ENCODE peak calls at places on chromosome 7, in seven cellular contexts. I is cardiac muscle cell, D is uterus, M is H9, K is MM.1S, U is heart right ventricle, A is A549. P is an unnamed sample.

GRCh38 chr7:5388273-5388866 is 35.3 kb downstream of the TNRC18 start:
- DNase-seq in K (no peak), A (no peak), I (no peak), D (no peak), M (no peak), U (no peak), P (no peak)

GRCh38 chr7:135653285-135654080 is 8.8 kb upstream of the STMP1 start:
- DNase-seq in D (no peak), U (no peak), I (no peak), M (no peak), K (no peak), A (no peak), P (no peak)

GRCh38 chr7:372939-373791 is 83.2 kb downstream of the FOXL3 start:
- DNase-seq in K (no peak), I (no peak), U (no peak), A (no peak), M (peak; percentile 30), D (no peak), P (peak; percentile 53)

GRCh38 chr7:40700653-40701475 is 566.1 kb downstream of the SUGCT start:
- DNase-seq in K (no peak), I (peak; percentile 53), M (peak; percentile 36), D (no peak), U (no peak), A (no peak), P (no peak)

GRCh38 chr7:55469271-55469681 is 103.0 kb downstream of the VOPP1 start:
- DNase-seq in A (no peak), M (no peak), I (no peak), K (no peak), D (no peak), U (no peak), P (no peak)

GRCh38 chr7:54785261-54785660 is 26.2 kb upstream of the SEC61G start:
- DNase-seq in I (no peak), D (no peak), A (no peak), M (no peak), U (no peak), K (no peak), P (no peak)

GRCh38 chr7:141837683-141838082 is 3.6 kb downstream of the PRSS37 start:
- DNase-seq in U (no peak), M (no peak), D (no peak), A (no peak), K (no peak), I (no peak), P (no peak)

GRCh38 chr7:157949711-157950110 is 612.9 kb downstream of the DNAJB6 start:
- DNase-seq in U (no peak), M (no peak), D (no peak), K (no peak), I (no peak), A (peak; percentile 5), P (no peak)

GRCh38 chr7:133601607-133602006 is 348.7 kb downstream of the EXOC4 start:
- DNase-seq in M (no peak), U (no peak), I (no peak), D (no peak), A (no peak), K (peak; percentile 52), P (no peak)

GRCh38 chr7:12493866-12494265 is 76.7 kb upstream of the SCIN start:
- DNase-seq in M (no peak), A (no peak), K (no peak), I (no peak), D (no peak), U (no peak), P (no peak)

GRCh38 chr7:16562456-16563220 is 36.0 kb downstream of the LRRC72 start:
- DNase-seq in K (no peak), A (no peak), I (no peak), U (no peak), D (no peak), M (no peak), P (no peak)

GRCh38 chr7:19830604-19831003 is 57.2 kb upstream of the TMEM196 start:
- DNase-seq in A (no peak), U (no peak), M (no peak), K (no peak), I (no peak), D (no peak), P (no peak)

GRCh38 chr7:93194368-93194767 is 31.9 kb downstream of the HEPACAM2 start:
- DNase-seq in U (no peak), M (no peak), I (peak; percentile 14), A (no peak), K (no peak), D (no peak), P (no peak)

GRCh38 chr7:5333121-5334050 is 50.6 kb downstream of the SLC29A4 start:
- DNase-seq in D (no peak), I (no peak), K (no peak), U (no peak), M (peak; percentile 33), A (no peak), P (no peak)

GRCh38 chr7:139648941-139649425 is 125.5 kb downstream of the CLEC2L start:
- DNase-seq in M (no peak), D (no peak), K (no peak), A (no peak), U (peak; percentile 40), I (no peak), P (no peak)

GRCh38 chr7:920351-921070 is 34.0 kb downstream of the ADAP1 start:
- DNase-seq in M (no peak), K (no peak), I (no peak), A (no peak), U (no peak), D (peak; percentile 9), P (peak; percentile 62)

GRCh38 chr7:98251251-98251843 is 685 bp downstream of the TECPR1 start:
- DNase-seq in K (peak; percentile 56), I (no peak), U (no peak), M (no peak), D (no peak), A (no peak), P (no peak)

GRCh38 chr7:27784399-27785053 is 44.6 kb downstream of the TAX1BP1 start:
- DNase-seq in M (no peak), A (peak; percentile 86), I (peak; percentile 63), D (no peak), U (no peak), K (peak; percentile 48), P (no peak)

GRCh38 chr7:79308176-79308575 is 145.3 kb downstream of the MAGI2 start:
- DNase-seq in K (no peak), U (no peak), A (peak; percentile 53), D (no peak), I (peak; percentile 21), M (no peak), P (no peak)

GRCh38 chr7:46710927-46711326 is 789.9 kb upstream of the IGFBP3 start:
- DNase-seq in M (no peak), K (no peak), A (no peak), U (no peak), D (no peak), I (peak; percentile 53), P (no peak)

GRCh38 chr7:120089968-120090367 is 183.0 kb upstream of the KCND2 start:
- DNase-seq in U (no peak), A (peak; percentile 45), D (no peak), I (peak; percentile 49), M (peak; percentile 28), K (no peak), P (no peak)

GRCh38 chr7:105799677-105800076 is 76.7 kb downstream of the ATXN7L1 start:
- DNase-seq in K (no peak), I (no peak), U (peak; percentile 56), A (no peak), D (no peak), M (no peak), P (no peak)

GRCh38 chr7:148921806-148922205 is 37.7 kb upstream of the EZH2 start:
- DNase-seq in A (no peak), D (no peak), U (no peak), K (no peak), M (no peak), I (no peak), P (no peak)

GRCh38 chr7:38512704-38513103 is 118.5 kb downstream of the AMPH start:
- DNase-seq in M (no peak), D (no peak), U (no peak), A (no peak), K (no peak), I (peak; percentile 40), P (no peak)

GRCh38 chr7:144470052-144470451 is 66.6 kb upstream of the NOBOX start:
- DNase-seq in K (no peak), A (no peak), D (no peak), U (no peak), I (no peak), M (no peak), P (no peak)

GRCh38 chr7:112668561-112668960 is 121.6 kb downstream of the TMEM168 start:
- DNase-seq in I (no peak), U (no peak), A (no peak), K (no peak), M (no peak), D (no peak), P (no peak)

GRCh38 chr7:112669306-112669705 is 120.9 kb downstream of the TMEM168 start:
- DNase-seq in K (no peak), I (no peak), M (no peak), U (no peak), D (no peak), A (no peak), P (no peak)

DNA sequence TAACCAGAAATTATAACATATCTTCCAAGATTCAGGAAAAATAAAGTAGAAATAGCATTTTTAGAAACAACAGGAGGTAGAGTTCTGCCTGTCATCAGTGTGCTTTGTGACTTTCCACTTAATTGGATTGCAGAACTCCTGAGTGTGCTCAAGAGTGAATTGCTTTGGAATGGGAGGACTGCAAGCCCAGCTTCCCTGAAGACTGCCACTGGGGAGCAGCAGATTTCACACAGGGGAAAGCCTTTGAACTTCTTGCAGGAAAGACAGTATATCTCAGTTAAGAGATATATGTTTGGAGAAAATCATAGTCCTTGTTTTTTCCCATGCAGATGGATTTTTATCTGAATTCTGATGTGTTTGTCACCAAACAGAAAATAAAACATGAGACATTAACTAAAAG is 124.5 kb downstream of the TMEM168 start:
- DNase-seq in U (peak; percentile 6), D (no peak), M (peak; percentile 56), K (no peak), I (peak; percentile 7), A (peak; percentile 4), P (no peak)
- TF ChIP-seq CTCF in U (no peak), D (no peak), M (peak; percentile 44), K (no peak), I (peak; percentile 4), A (no peak), P (no peak)

GRCh38 chr7:29988391-29989256 is 977 bp downstream of the SCRN1 start:
- DNase-seq in D (peak; percentile 47), K (peak; percentile 29), M (peak; percentile 68), U (peak; percentile 21), I (peak; percentile 84), A (peak; percentile 84), P (no peak)
- H3K27ac ChIP-seq in D (peak overlapping the region; percentile 93), K (no peak overlapping the region), M (no peak overlapping the region), U (peak overlapping the region; percentile 89), I (no peak overlapping the region), A (peak overlapping the region; percentile 92), P (peak overlapping the region; percentile 97)

DNA sequence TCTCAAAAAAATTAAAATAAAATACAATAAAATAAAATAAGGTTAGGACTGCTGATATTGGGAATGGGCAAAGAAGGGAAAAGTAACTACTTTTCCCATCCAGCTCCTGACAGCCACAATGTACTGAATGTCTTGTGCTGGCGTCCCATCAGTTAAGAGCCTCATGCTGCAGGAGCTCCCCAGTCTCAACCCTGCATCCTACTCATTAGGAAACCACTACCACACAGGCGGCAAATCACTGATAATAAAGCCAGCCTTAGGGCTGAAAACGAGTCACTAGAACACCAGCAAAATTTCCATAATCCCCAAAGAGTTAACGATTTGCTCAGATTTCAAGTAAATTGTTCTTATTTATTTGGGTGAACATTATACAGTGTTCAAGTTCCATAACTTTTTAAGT is 4.3 kb downstream of the YWHAG start:
- DNase-seq in A (no peak), K (no peak), U (no peak), D (no peak), I (peak; percentile 63), M (no peak), P (no peak)
- H3K4me1 ChIP-seq in A (peaks cover 58% of the 10 kb centered on the region), K (peaks cover 16% of the 10 kb centered on the region), U (peaks cover 81% of the 10 kb centered on the region), D (no peaks in the 10 kb centered on the region), I (peaks cover 10% of the 10 kb centered on the region), M (peaks cover 5% of the 10 kb centered on the region), P (peaks cover 37% of the 10 kb centered on the region)

GRCh38 chr7:8146156-8146555 is 115.8 kb downstream of the ICA1 start:
- DNase-seq in I (no peak), D (no peak), A (no peak), K (no peak), U (no peak), M (no peak), P (no peak)
- TF ChIP-seq CTCF in I (no peak), D (no peak), A (no peak), K (no peak), U (no peak), M (no peak), P (no peak)

P was measured in ascending aorta.